ENCODE peak calls at places on chromosomes 11 and 22, in eight cellular contexts. One of them, this sample, is unnamed.

GRCh38 chr11:95084509-95084908 is 5.1 kb upstream of the ENDOD1 start:
- DNase-seq in T-helper 2 cell: peak
- DNase-seq in K562: peak
- DNase-seq in NCI-H2171 treated with DMSO at 0.1 percent for 48 hours: no peak
- DNase-seq in nucleus accumbens: no peak
- DNase-seq in tibial nerve: no peak
- DNase-seq in H1: no peak
- DNase-seq in activated naive CD4-positive, alpha-beta T cell: no peak
- DNase-seq in this sample: no peak

GRCh38 chr22:35444685-35445399 is 44.9 kb downstream of the MCM5 start:
- DNase-seq in T-helper 2 cell: no peak
- DNase-seq in K562: no peak
- DNase-seq in NCI-H2171 treated with DMSO at 0.1 percent for 48 hours: no peak
- DNase-seq in nucleus accumbens: no peak
- DNase-seq in tibial nerve: no peak
- DNase-seq in H1: no peak
- DNase-seq in activated naive CD4-positive, alpha-beta T cell: no peak
- DNase-seq in this sample: no peak

GRCh38 chr22:17786435-17787158 is 12.3 kb upstream of the BID start:
- DNase-seq in T-helper 2 cell: peak
- DNase-seq in K562: peak
- DNase-seq in NCI-H2171 treated with DMSO at 0.1 percent for 48 hours: no peak
- DNase-seq in nucleus accumbens: no peak
- DNase-seq in tibial nerve: peak
- DNase-seq in H1: no peak
- DNase-seq in activated naive CD4-positive, alpha-beta T cell: no peak
- DNase-seq in this sample: peak

GRCh38 chr11:44110231-44110679 is 14.8 kb downstream of the EXT2 start:
- DNase-seq in T-helper 2 cell: peak
- DNase-seq in K562: peak
- DNase-seq in NCI-H2171 treated with DMSO at 0.1 percent for 48 hours: peak
- DNase-seq in nucleus accumbens: peak
- DNase-seq in tibial nerve: peak
- DNase-seq in H1: peak
- DNase-seq in activated naive CD4-positive, alpha-beta T cell: peak
- DNase-seq in this sample: peak

GRCh38 chr11:363948-364761 is 5.1 kb upstream of the B4GALNT4 start:
- DNase-seq in T-helper 2 cell: peak
- DNase-seq in K562: no peak
- DNase-seq in NCI-H2171 treated with DMSO at 0.1 percent for 48 hours: peak
- DNase-seq in nucleus accumbens: no peak
- DNase-seq in tibial nerve: no peak
- DNase-seq in H1: peak
- DNase-seq in activated naive CD4-positive, alpha-beta T cell: peak
- DNase-seq in this sample: peak

GRCh38 chr22:27223317-27224177 is 566.2 kb downstream of the MIAT start:
- DNase-seq in T-helper 2 cell: no peak
- DNase-seq in K562: no peak
- DNase-seq in NCI-H2171 treated with DMSO at 0.1 percent for 48 hours: no peak
- DNase-seq in nucleus accumbens: no peak
- DNase-seq in tibial nerve: no peak
- DNase-seq in H1: no peak
- DNase-seq in activated naive CD4-positive, alpha-beta T cell: no peak
- DNase-seq in this sample: no peak

GRCh38 chr11:61712301-61712700 is 32.1 kb downstream of the DAGLA start:
- DNase-seq in T-helper 2 cell: no peak
- DNase-seq in K562: no peak
- DNase-seq in NCI-H2171 treated with DMSO at 0.1 percent for 48 hours: peak
- DNase-seq in nucleus accumbens: no peak
- DNase-seq in tibial nerve: no peak
- DNase-seq in H1: no peak
- DNase-seq in activated naive CD4-positive, alpha-beta T cell: no peak
- DNase-seq in this sample: no peak

GRCh38 chr22:31488346-31488883 is 1.2 kb downstream of the EIF4ENIF1 start:
- DNase-seq in T-helper 2 cell: no peak
- DNase-seq in K562: no peak
- DNase-seq in NCI-H2171 treated with DMSO at 0.1 percent for 48 hours: no peak
- DNase-seq in nucleus accumbens: no peak
- DNase-seq in tibial nerve: no peak
- DNase-seq in H1: no peak
- DNase-seq in activated naive CD4-positive, alpha-beta T cell: no peak
- DNase-seq in this sample: no peak

This sample was measured in adrenal gland.